ENCODE peak calls at places on chromosomes 4 and X, in four cellular contexts. F, S, O and A are unnamed samples.

GRCh38 chr4:13912966-13913365 is 285.4 kb upstream of the BOD1L1 start:
- DNase-seq in S (no peak), F (no peak), O (peak), A (no peak)

GRCh38 chrX:6505960-6506359 is 29.0 kb downstream of the VCX3A start:
- DNase-seq in O (no peak), S (no peak), F (no peak), A (no peak)

GRCh38 chr4:85747871-85748491 is 273.0 kb downstream of the ARHGAP24 start:
- DNase-seq in O (peak), F (peak), S (peak), A (no peak)

GRCh38 chrX:141220342-141221008 is 21.8 kb downstream of the SPANXC start:
- DNase-seq in F (no peak), O (peak), S (no peak), A (no peak)

GRCh38 chr4:25095756-25096552 is 64.3 kb downstream of the SEPSECS start:
- DNase-seq in S (no peak), F (no peak), O (no peak), A (no peak)

GRCh38 chr4:26525136-26525535 is 34.9 kb upstream of the CCKAR start:
- DNase-seq in F (no peak), O (peak), S (no peak), A (no peak)

GRCh38 chr4:140856692-140857091 is 100.5 kb upstream of the TBC1D9 start:
- DNase-seq in O (peak), S (peak), F (no peak), A (peak)

GRCh38 chr4:177369372-177369771 is 59.7 kb downstream of the NEIL3 start:
- DNase-seq in S (no peak), F (no peak), O (no peak), A (no peak)

GRCh38 chr4:72119946-72120345 is 88.1 kb downstream of the NPFFR2 start:
- DNase-seq in O (no peak), S (no peak), F (no peak), A (no peak)

GRCh38 chrX:44675364-44676024 is 132.8 kb upstream of the FUNDC1 start:
- DNase-seq in S (no peak), F (no peak), O (peak), A (peak)

GRCh38 chr4:182277402-182277801 is 34.2 kb downstream of the TENM3 start:
- DNase-seq in O (no peak), S (no peak), F (no peak), A (no peak)

GRCh38 chr4:149781150-149781549 is 34.5 kb downstream of the IQCM start:
- DNase-seq in S (no peak), F (no peak), O (no peak), A (no peak)

GRCh38 chr4:185656467-185656890 is 121.2 kb upstream of the PDLIM3 start:
- DNase-seq in F (no peak), O (peak), S (peak), A (no peak)

GRCh38 chr4:37648084-37648817 is 37.9 kb downstream of the RELL1 start:
- DNase-seq in F (no peak), S (peak), O (peak), A (peak)

GRCh38 chr4:100811046-100811445 is 293.2 kb upstream of the EMCN start:
- DNase-seq in S (peak), O (no peak), F (no peak), A (no peak)

GRCh38 chrX:134513091-134513490 is 53.1 kb downstream of the HPRT1 start:
- DNase-seq in S (no peak), F (no peak), O (no peak), A (no peak)

GRCh38 chrX:17967888-17968287 is 106.8 kb upstream of the RAI2 start:
- DNase-seq in O (no peak), S (no peak), F (no peak), A (no peak)

GRCh38 chr4:54215379-54216072 is 13.6 kb upstream of the PDGFRA start:
- DNase-seq in O (no peak), S (no peak), F (no peak), A (no peak)

GRCh38 chrX:45879512-45879911 is 665.7 kb downstream of the ZNF674 start:
- DNase-seq in F (no peak), S (no peak), O (no peak), A (no peak)

GRCh38 chrX:39936886-39937770 is 160.6 kb downstream of the BCOR start:
- DNase-seq in F (no peak), S (no peak), O (no peak), A (no peak)

GRCh38 chr4:972651-973424 is 531 bp downstream of the DGKQ start:
- DNase-seq in S (peak), O (no peak), F (peak), A (no peak)

GRCh38 chr4:158895797-158896442 is 127.1 kb downstream of the FNIP2 start:
- DNase-seq in O (no peak), F (peak), S (peak), A (no peak)

GRCh38 chr4:99507762-99508161 is 3.1 kb upstream of the C4orf17 start:
- DNase-seq in S (no peak), F (no peak), O (no peak), A (no peak)

GRCh38 chr4:48968814-48969213 is 17.3 kb upstream of the CWH43 start:
- DNase-seq in O (peak), S (no peak), F (no peak), A (no peak)

GRCh38 chr4:185950891-185951290 is 118.1 kb upstream of the TLR3 start:
- DNase-seq in S (no peak), F (no peak), O (no peak), A (no peak)